ENCODE peak calls at places on chromosomes 2 and 18, in four cellular contexts. F is GM12878, E is SK-N-SH, G is HepG2. H is an unnamed sample.

GRCh38 chr18:80191264-80191663 is 56.0 kb downstream of the PARD6G start:
- DNase-seq in F (no peak), E (no peak), G (no peak), H (no peak)

GRCh38 chr2:191255271-191255670 is 10.1 kb downstream of the MYO1B start:
- DNase-seq in F (no peak), E (no peak), G (no peak), H (no peak)

GRCh38 chr2:220469201-220469600 is 841.8 kb downstream of the SLC4A3 start:
- DNase-seq in F (no peak), E (no peak), G (no peak), H (no peak)

GRCh38 chr2:83394134-83394965 is 1064.7 kb downstream of the SUCLG1 start:
- DNase-seq in F (no peak), E (no peak), G (no peak), H (no peak)

GRCh38 chr18:77650799-77651385 is 401.2 kb downstream of the GALR1 start:
- DNase-seq in F (no peak), E (peak; percentile 85), G (peak; percentile 24), H (peak; percentile 44)

GRCh38 chr2:111975053-111975552 is 76.7 kb downstream of the MERTK start:
- DNase-seq in F (no peak), E (no peak), G (peak; percentile 75), H (peak; percentile 33)

GRCh38 chr2:32865399-32866068 is 81.2 kb upstream of the LTBP1 start:
- DNase-seq in F (no peak), E (no peak), G (no peak), H (no peak)

GRCh38 chr18:57789759-57790158 is 13.4 kb downstream of the ATP8B1 start:
- DNase-seq in F (no peak), E (no peak), G (no peak), H (no peak)

GRCh38 chr2:237486819-237487448 is at the start of gene MLPH:
- DNase-seq in F (no peak), E (peak; percentile 81), G (no peak), H (peak; percentile 52)

GRCh38 chr2:226839960-226840359 is 4.1 kb downstream of the RHBDD1 start:
- DNase-seq in F (no peak), E (no peak), G (no peak), H (no peak)

DNA sequence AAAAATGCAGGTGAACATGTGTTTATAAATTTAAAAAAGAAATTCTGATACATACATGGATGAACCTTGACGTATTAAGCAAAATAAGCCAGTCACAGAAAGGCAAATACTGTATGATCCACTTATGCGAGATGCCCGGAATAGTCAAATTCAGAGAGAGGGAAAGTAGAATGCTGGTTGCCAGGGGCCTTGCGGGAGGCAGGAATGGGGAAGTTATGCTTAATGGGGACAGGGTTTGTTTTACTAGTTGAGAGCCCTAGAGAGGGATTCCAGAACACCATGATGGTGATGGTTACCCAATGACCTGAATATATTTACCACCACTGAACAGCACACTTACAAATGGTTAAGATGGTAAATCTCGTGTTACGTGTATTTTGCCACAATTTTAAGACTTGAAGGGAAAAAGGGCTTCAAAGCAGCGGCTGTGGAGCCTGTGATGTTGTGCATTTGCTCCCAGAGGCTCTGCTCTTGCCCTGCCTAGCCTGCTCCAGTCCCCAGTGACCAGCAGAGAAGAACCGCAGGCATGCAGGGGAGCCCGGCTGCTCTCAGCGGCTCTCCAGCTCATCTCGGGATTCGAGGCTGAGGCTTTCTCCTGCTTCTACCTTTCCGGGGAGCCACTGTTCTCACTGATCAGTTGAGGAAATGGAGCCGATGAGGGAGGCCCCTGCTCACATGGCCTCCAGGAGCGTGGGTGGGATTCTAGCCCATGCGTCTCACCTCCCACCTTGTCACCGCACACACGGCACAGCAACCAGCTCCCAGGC is 51.7 kb upstream of the TFCP2L1 start:
- DNase-seq in F (no peak), E (no peak), G (no peak), H (no peak)
- TF ChIP-seq PBX3 in F (no peak), E (no peak), G (no peak), H (no peak)

GRCh38 chr18:3148930-3149535 is 70.7 kb downstream of the MYOM1 start:
- DNase-seq in F (no peak), E (no peak), G (no peak), H (no peak)
- TF ChIP-seq CHD2 in F (no peak), E (no peak), G (no peak), H (no peak)

GRCh38 chr2:224271854-224272620 is 129.9 kb downstream of the FAM124B start:
- DNase-seq in F (no peak), E (no peak), G (peak; percentile 73), H (no peak)

GRCh38 chr2:224263571-224264043 is 138.3 kb downstream of the FAM124B start:
- DNase-seq in F (no peak), E (no peak), G (no peak), H (no peak)

DNA sequence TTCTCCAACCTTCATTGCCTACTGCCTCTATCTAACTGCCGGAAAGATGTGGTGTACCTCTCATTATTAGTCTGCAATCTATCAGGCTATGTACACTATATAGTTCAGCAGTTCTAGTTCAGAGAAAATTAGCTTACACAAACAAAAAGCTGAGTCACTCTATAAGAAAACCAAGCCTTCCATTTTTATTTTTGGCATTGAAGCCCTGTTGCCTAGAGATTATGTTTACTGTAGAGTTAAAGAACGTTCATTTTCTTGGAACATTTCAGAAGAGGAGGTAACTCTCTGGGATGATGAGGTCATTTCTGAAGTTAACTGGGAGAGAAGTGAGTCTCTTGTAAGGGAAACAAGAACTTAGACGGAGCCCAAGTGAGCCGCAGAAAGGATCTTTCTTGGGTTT is 133.5 kb downstream of the FAM124B start:
- DNase-seq in F (no peak), E (no peak), G (peak; percentile 49), H (peak; percentile 29)
- TF ChIP-seq PBX3 in F (no peak), E (no peak), G (no peak), H (no peak)

DNA sequence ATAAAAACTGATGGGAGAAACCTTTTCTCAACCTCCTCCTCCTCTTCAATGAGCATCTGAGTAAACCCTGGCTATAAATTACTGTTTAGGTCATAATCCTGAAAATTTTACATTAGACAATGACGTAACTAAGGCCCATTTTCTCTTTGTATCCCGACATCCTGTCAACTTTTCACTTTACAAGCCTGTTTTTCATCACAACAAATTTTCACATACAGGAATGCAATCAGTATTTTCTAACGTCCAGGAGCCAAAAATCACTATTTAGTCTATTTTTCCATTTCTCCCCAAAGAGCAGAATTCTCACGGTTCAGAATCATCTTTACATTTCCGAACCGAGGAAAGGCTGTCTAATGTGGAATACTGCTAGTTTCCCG is 1.2 kb downstream of the SPIRE1 start:
- DNase-seq in F (no peak), E (peak; percentile 48), G (no peak), H (no peak)
- TF ChIP-seq CHD2 in F (no peak), E (no peak), G (no peak), H (no peak)

GRCh38 chr2:205130111-205130829 is 552.0 kb upstream of the NRP2 start:
- DNase-seq in F (no peak), E (no peak), G (no peak), H (no peak)
- TF ChIP-seq PBX3 in F (no peak), E (no peak), G (no peak), H (no peak)

H was measured in A549.